ENCODE peak calls at places on chromosomes 16 and 17, in seven cellular contexts. G is ascending aorta, R is adrenal gland, C is hepatocyte, L is left ventricle myocardium inferior, J is A549, S is astrocyte. Z is an unnamed sample. For H3K9me3 and H3K4me1, the result is how much of the 10 kb centered on the place peaks cover.

GRCh38 chr17:42180922-42181850 is at the start of gene KCNH4:
- DNase-seq in G (peak), R (peak), C (peak), L (peak), J (peak), S (peak), Z (peak)

GRCh38 chr17:7041607-7042506 is 2.0 kb downstream of the SLC16A11 start:
- DNase-seq in G (no peak), R (no peak), C (peak), L (no peak), J (no peak), S (no peak), Z (no peak)

GRCh38 chr16:25841776-25842175 is 150.0 kb downstream of the HS3ST4 start:
- DNase-seq in G (no peak), R (no peak), C (no peak), L (no peak), J (no peak), S (no peak), Z (no peak)

GRCh38 chr17:48451489-48451888 is 21.5 kb upstream of the SKAP1 start:
- DNase-seq in G (no peak), R (no peak), C (no peak), L (no peak), J (no peak), S (no peak), Z (no peak)

GRCh38 chr17:3985800-3986199 is 21.6 kb upstream of the ATP2A3 start:
- DNase-seq in G (no peak), R (no peak), C (no peak), L (no peak), J (no peak), S (no peak), Z (no peak)

GRCh38 chr16:69469807-69470561 is 45.6 kb downstream of the CYB5B start:
- DNase-seq in G (no peak), R (no peak), C (no peak), L (no peak), J (no peak), S (no peak), Z (no peak)

GRCh38 chr17:33234930-33235685 is 58.0 kb downstream of the ASIC2 start:
- DNase-seq in G (peak), R (peak), C (peak), L (peak), J (peak), S (peak), Z (peak)

GRCh38 chr17:14282700-14283099 is 18.2 kb upstream of the HS3ST3B1 start:
- DNase-seq in G (no peak), R (no peak), C (no peak), L (no peak), J (no peak), S (no peak), Z (no peak)

GRCh38 chr17:42833771-42834422 is 700 bp downstream of the PSME3 start:
- DNase-seq in G (no peak), R (no peak), C (peak), L (no peak), J (no peak), S (no peak), Z (no peak)

GRCh38 chr16:49858200-49859129 is 2.6 kb upstream of the ZNF423 start:
- DNase-seq in G (peak), R (peak), C (peak), L (peak), J (peak), S (peak), Z (peak)

GRCh38 chr17:41654134-41654907 is 29.9 kb upstream of the KRT17 start:
- DNase-seq in G (no peak), R (no peak), C (peak), L (no peak), J (peak), S (no peak), Z (no peak)

GRCh38 chr17:80512233-80512632 is 32.4 kb upstream of the RPTOR start:
- DNase-seq in G (no peak), R (peak), C (no peak), L (no peak), J (peak), S (peak), Z (peak)

GRCh38 chr16:53457670-53458069 is 23.4 kb downstream of the RBL2 start:
- DNase-seq in G (no peak), R (no peak), C (no peak), L (no peak), J (no peak), S (no peak), Z (no peak)

GRCh38 chr17:36720131-36720530 is 118.7 kb downstream of the MRM1 start:
- DNase-seq in G (no peak), R (no peak), C (no peak), L (no peak), J (no peak), S (no peak), Z (no peak)

GRCh38 chr16:69311533-69312388 is 611 bp downstream of the VPS4A start:
- DNase-seq in G (peak), R (peak), C (peak), L (no peak), J (peak), S (no peak), Z (no peak)

GRCh38 chr17:82677353-82677925 is 21.1 kb downstream of the RAB40B start:
- DNase-seq in G (no peak), R (no peak), C (no peak), L (no peak), J (no peak), S (no peak), Z (no peak)
- H3K9me3 ChIP-seq in G (under half), R (under half), C (under half), L (under half), J (under half), S (under half), Z (under half)

GRCh38 chr17:38447502-38448095 is 19.3 kb downstream of the ARHGAP23 start:
- DNase-seq in G (no peak), R (no peak), C (no peak), L (no peak), J (no peak), S (no peak), Z (no peak)
- H3K4me1 ChIP-seq in G (under half), R (under half), C (under half), L (half or more), J (half or more), S (half or more), Z (half or more)

DNA sequence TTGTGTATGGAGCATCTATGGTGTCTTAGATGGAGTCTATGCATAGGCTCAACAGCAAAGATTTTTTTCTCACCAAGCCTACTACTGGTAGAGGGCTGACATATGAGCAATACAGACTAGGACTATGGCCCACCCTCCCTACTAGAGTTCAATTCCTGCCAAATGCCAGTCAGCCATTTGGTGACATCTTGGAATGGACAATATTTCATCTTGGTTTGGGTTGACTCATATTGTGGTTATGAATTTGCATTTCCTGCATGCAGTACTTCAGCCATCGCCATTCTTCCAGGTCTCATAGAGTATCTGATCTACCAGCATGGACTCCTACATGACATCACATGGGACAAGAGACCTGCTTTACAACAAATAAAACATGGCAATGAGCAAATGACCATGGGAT is 778.1 kb upstream of the SOX9 start:
- DNase-seq in G (no peak), R (no peak), C (no peak), L (no peak), J (no peak), S (peak), Z (no peak)
- H3K9me3 ChIP-seq in G (under half), R (under half), C (under half), L (under half), J (under half), S (under half), Z (under half)

GRCh38 chr16:1061769-1062505 is 10.6 kb upstream of the SSTR5 start:
- DNase-seq in G (no peak), R (no peak), C (no peak), L (no peak), J (no peak), S (no peak), Z (no peak)
- H3K4me1 ChIP-seq in G (under half), R (under half), C (under half), L (under half), J (under half), S (under half), Z (under half)

GRCh38 chr16:75039941-75040340 is 41.1 kb downstream of the ZNRF1 start:
- DNase-seq in G (no peak), R (peak), C (no peak), L (no peak), J (no peak), S (no peak), Z (no peak)
- H3K9me3 ChIP-seq in G (under half), R (under half), C (under half), L (under half), J (under half), S (under half), Z (under half)

GRCh38 chr17:76266244-76266938 is 1.2 kb downstream of the UBALD2 start:
- DNase-seq in G (no peak), R (no peak), C (peak), L (no peak), J (peak), S (no peak), Z (peak)

GRCh38 chr17:76270127-76270592 is 5.0 kb downstream of the UBALD2 start:
- DNase-seq in G (no peak), R (no peak), C (no peak), L (no peak), J (no peak), S (no peak), Z (no peak)

GRCh38 chr17:76268991-76269981 is 4.1 kb downstream of the UBALD2 start:
- DNase-seq in G (no peak), R (no peak), C (no peak), L (no peak), J (no peak), S (no peak), Z (no peak)

GRCh38 chr17:76267051-76267576 is 2.0 kb downstream of the UBALD2 start:
- DNase-seq in G (no peak), R (no peak), C (no peak), L (no peak), J (no peak), S (no peak), Z (no peak)

GRCh38 chr17:76268015-76268749 is 3.0 kb downstream of the UBALD2 start:
- DNase-seq in G (peak), R (peak), C (peak), L (peak), J (no peak), S (peak), Z (peak)
- H3K4me1 ChIP-seq in G (under half), R (under half), C (under half), L (half or more), J (under half), S (under half), Z (under half)

DNA sequence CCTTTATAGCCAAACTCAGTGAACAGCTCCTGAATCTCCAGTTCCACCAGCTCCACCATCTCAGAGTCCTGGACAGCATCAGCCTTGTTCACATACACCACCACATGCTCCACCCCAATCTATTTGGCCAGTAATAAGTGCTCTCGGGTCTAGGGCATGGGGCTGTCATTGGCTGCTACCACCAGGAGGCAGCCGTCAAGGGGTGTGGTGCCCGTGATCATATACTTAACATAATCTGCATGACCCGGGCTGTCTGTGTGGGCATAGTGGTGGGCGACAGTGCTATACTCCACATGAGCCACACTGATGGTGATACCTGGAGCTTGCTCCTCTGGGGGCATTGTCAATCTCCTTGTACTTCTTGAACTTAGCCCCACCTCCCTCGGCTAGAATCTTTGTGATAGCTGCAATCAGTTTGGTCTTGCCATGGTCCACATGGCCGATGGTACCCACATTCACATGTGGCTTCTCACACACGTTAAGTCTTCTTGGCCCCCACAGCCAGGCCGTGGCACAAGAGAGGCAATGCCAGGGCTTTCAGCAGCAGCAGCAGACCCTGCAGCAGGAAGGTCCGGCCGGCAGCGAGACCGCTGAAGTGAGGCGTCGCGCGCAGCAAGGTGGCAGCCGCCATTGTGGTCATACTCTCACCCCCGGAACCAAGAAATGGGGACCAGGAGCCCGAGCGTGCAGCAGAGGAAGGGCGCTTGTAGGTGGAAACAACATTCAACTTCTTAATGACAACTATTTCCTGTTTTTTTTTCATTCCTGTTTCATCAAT is 210.3 kb upstream of the WSB1 start:
- DNase-seq in G (no peak), R (no peak), C (no peak), L (no peak), J (no peak), S (no peak), Z (no peak)
- H3K9me3 ChIP-seq in G (under half), R (under half), C (under half), L (under half), J (under half), S (under half), Z (under half)

GRCh38 chr16:89319883-89320716 is 102.6 kb downstream of the ZNF778 start:
- DNase-seq in G (peak), R (peak), C (peak), L (no peak), J (peak), S (peak), Z (peak)
- H3K4me1 ChIP-seq in G (under half), R (under half), C (under half), L (half or more), J (half or more), S (half or more), Z (half or more)

DNA sequence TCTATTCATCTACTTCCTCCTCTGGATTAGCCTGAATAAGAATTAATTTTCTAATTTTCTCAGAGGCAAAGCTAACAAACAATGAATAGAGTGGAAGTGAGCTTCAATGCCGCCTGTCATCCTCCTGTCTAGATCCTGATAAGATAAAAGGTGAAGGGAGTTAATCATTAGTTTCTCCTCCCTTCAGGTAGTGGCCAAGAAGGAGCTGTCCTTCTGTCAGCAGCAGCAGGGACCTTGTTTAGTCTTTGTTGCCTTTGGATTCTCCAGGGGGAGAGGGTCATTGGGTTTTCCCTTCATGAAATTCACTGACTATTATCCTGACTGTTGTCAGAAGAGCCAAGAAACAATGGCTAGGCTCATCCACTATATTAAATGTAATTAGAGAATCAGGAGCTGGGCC is 420.2 kb upstream of the GOT2 start:
- DNase-seq in G (no peak), R (no peak), C (peak), L (no peak), J (no peak), S (no peak), Z (no peak)
- H3K9me3 ChIP-seq in G (under half), R (under half), C (under half), L (under half), J (under half), S (under half), Z (under half)

DNA sequence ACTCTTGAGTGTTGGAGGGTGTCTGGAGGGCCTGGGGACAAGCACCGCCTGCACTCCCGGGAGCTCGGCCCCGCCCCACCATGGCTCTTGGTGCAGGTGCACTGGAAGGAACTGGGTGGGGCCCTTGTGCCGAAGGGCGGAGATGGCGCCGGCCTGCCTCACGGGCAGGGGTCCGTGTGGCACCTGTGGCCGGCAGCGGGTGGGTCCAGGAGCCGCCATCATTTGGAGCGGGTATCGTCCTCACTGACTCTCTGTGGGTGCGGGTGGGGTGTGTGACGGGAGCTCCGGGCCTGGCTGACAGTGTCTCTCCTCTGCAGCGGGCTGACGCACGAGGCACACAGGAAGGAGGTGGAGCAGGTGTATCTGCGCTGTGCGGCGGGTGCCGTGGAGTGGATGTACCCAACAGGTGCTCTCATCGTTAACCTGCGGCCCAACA is 5.2 kb downstream of the METRNL start:
- DNase-seq in G (no peak), R (no peak), C (no peak), L (no peak), J (no peak), S (no peak), Z (no peak)
- H3K4me1 ChIP-seq in G (under half), R (under half), C (half or more), L (half or more), J (under half), S (under half), Z (under half)

Z was measured in SJSA1.